ENCODE peak calls at places on chromosome 4, in nine cellular contexts. C is T-helper 9 cell, M is choroid plexus epithelial cell, Z is fibroblast of lung, X is GM10248, B is substantia nigra, L is B cell, U is ELR, E is H7. F is an unnamed sample.

GRCh38 chr4:7760228-7760627 is 179.4 kb downstream of the AFAP1 start:
- DNase-seq in C (no peak), M (no peak), Z (no peak), X (no peak), B (no peak), L (no peak), U (no peak), E (no peak), F (no peak)

GRCh38 chr4:76758290-76758882 is 139.6 kb downstream of the SOWAHB start:
- DNase-seq in C (no peak), M (peak; percentile 89), Z (peak; percentile 71), X (peak; percentile 44), B (no peak), L (no peak), U (peak; percentile 86), E (peak; percentile 73), F (no peak)

GRCh38 chr4:116942315-116942714 is 143.1 kb downstream of the TRAM1L1 start:
- DNase-seq in C (no peak), M (no peak), Z (no peak), X (no peak), B (no peak), L (no peak), U (no peak), E (no peak), F (no peak)

GRCh38 chr4:3384771-3385701 is 56.7 kb upstream of the HGFAC start:
- DNase-seq in C (no peak), M (no peak), Z (no peak), X (no peak), B (peak; percentile 35), L (no peak), U (no peak), E (peak; percentile 54), F (no peak)

GRCh38 chr4:167274346-167274745 is 40.1 kb upstream of the SPOCK3 start:
- DNase-seq in C (no peak), M (peak; percentile 0), Z (peak; percentile 68), X (no peak), B (no peak), L (no peak), U (peak; percentile 53), E (no peak), F (peak; percentile 31)

GRCh38 chr4:67933755-67934154 is 29.5 kb downstream of the TMPRSS11A start:
- DNase-seq in C (no peak), M (no peak), Z (peak; percentile 71), X (no peak), B (no peak), L (no peak), U (peak; percentile 7), E (no peak), F (no peak)

GRCh38 chr4:54742636-54743399 is 85.1 kb downstream of the KIT start:
- DNase-seq in C (no peak), M (no peak), Z (no peak), X (no peak), B (no peak), L (no peak), U (no peak), E (no peak), F (no peak)

GRCh38 chr4:141080668-141081067 is 52.6 kb downstream of the RNF150 start:
- DNase-seq in C (no peak), M (no peak), Z (no peak), X (no peak), B (no peak), L (no peak), U (no peak), E (no peak), F (no peak)

GRCh38 chr4:54541426-54542118 is 116.2 kb upstream of the KIT start:
- DNase-seq in C (no peak), M (peak; percentile 47), Z (no peak), X (no peak), B (no peak), L (no peak), U (peak; percentile 20), E (no peak), F (no peak)

GRCh38 chr4:174047363-174047762 is 236.1 kb downstream of the FBXO8 start:
- DNase-seq in C (no peak), M (no peak), Z (no peak), X (no peak), B (no peak), L (no peak), U (no peak), E (no peak), F (no peak)

GRCh38 chr4:78517050-78517652 is 34.4 kb upstream of the ANXA3 start:
- DNase-seq in C (no peak), M (peak; percentile 67), Z (peak; percentile 24), X (no peak), B (no peak), L (no peak), U (peak; percentile 60), E (peak; percentile 21), F (no peak)